ENCODE peak calls at places on chromosomes 2 and 18, in seven cellular contexts. H is SW 1271; G is mammary epithelial cell; M is activated CD4-positive, alpha-beta T cell treated with anti-CD3 and anti-CD28 coated beads, Interleukin-2, amount 50 U/mL, for 1 hour; X is fibroblast of the conjunctiva; L is H9; C is NCI-H2081. E is an unnamed sample.

GRCh38 chr2:85732467-85733120 is 21.2 kb upstream of the ATOH8 start:
- DNase-seq in H (no peak), G (no peak), M (no peak), X (no peak), L (no peak), C (no peak), E (no peak)

GRCh38 chr2:214244847-214245246 is 166.0 kb upstream of the VWC2L start:
- DNase-seq in H (no peak), G (no peak), M (no peak), X (no peak), L (no peak), C (no peak), E (peak; percentile 13)

GRCh38 chr2:2866459-2866858 is 511.2 kb downstream of the EIPR1 start:
- DNase-seq in H (no peak), G (no peak), M (no peak), X (no peak), L (no peak), C (no peak), E (no peak)

GRCh38 chr2:72204782-72205545 is 57.3 kb upstream of the CYP26B1 start:
- DNase-seq in H (no peak), G (no peak), M (no peak), X (no peak), L (no peak), C (no peak), E (no peak)

GRCh38 chr18:62282188-62282629 is 42.9 kb upstream of the TNFRSF11A start:
- DNase-seq in H (no peak), G (peak; percentile 6), M (no peak), X (peak; percentile 56), L (no peak), C (no peak), E (no peak)

GRCh38 chr2:125172181-125172580 is 1147.1 kb downstream of the CNTNAP5 start:
- DNase-seq in H (no peak), G (no peak), M (no peak), X (no peak), L (no peak), C (no peak), E (no peak)

GRCh38 chr18:31646332-31646822 is 38.0 kb downstream of the B4GALT6 start:
- DNase-seq in H (no peak), G (no peak), M (no peak), X (no peak), L (no peak), C (no peak), E (no peak)

GRCh38 chr2:30678410-30679137 is 128.7 kb downstream of the CAPN13 start:
- DNase-seq in H (no peak), G (no peak), M (no peak), X (no peak), L (peak; percentile 21), C (no peak), E (no peak)

GRCh38 chr18:36187138-36187825 is at the start of gene MOCOS:
- DNase-seq in H (peak; percentile 7), G (peak; percentile 77), M (peak; percentile 32), X (peak; percentile 30), L (peak; percentile 85), C (no peak), E (peak; percentile 97)

GRCh38 chr2:11742317-11742701 is 4.1 kb upstream of the LPIN1 start:
- DNase-seq in H (no peak), G (no peak), M (no peak), X (no peak), L (no peak), C (no peak), E (no peak)

GRCh38 chr2:63791387-63791786 is 50.3 kb upstream of the UGP2 start:
- DNase-seq in H (no peak), G (no peak), M (no peak), X (no peak), L (no peak), C (no peak), E (no peak)

GRCh38 chr2:175855794-175856453 is 146.1 kb downstream of the LNPK start:
- DNase-seq in H (no peak), G (peak; percentile 61), M (no peak), X (no peak), L (no peak), C (no peak), E (no peak)

GRCh38 chr2:63053889-63054725 is 3.5 kb downstream of the OTX1 start:
- DNase-seq in H (no peak), G (no peak), M (no peak), X (no peak), L (peak; percentile 90), C (no peak), E (peak; percentile 55)

GRCh38 chr2:95575857-95576256 is 15.9 kb upstream of the TRIM43 start:
- DNase-seq in H (no peak), G (no peak), M (no peak), X (no peak), L (no peak), C (no peak), E (no peak)

GRCh38 chr2:182426915-182427233 is at the start of gene PDE1A:
- DNase-seq in H (no peak), G (no peak), M (no peak), X (no peak), L (no peak), C (no peak), E (no peak)

GRCh38 chr18:23883277-23883790 is 131.2 kb upstream of the TTC39C start:
- DNase-seq in H (no peak), G (peak; percentile 85), M (no peak), X (no peak), L (no peak), C (no peak), E (no peak)

GRCh38 chr2:66578067-66578852 is 143.3 kb downstream of the MEIS1 start:
- DNase-seq in H (no peak), G (no peak), M (no peak), X (no peak), L (peak; percentile 38), C (no peak), E (no peak)

GRCh38 chr2:23691106-23691470 is 235.8 kb downstream of the ATAD2B start:
- DNase-seq in H (no peak), G (no peak), M (no peak), X (no peak), L (no peak), C (no peak), E (no peak)

GRCh38 chr2:3490191-3491158 is 28.9 kb downstream of the ADI1 start:
- DNase-seq in H (no peak), G (no peak), M (no peak), X (no peak), L (peak; percentile 28), C (no peak), E (no peak)

GRCh38 chr2:29097569-29097968 is 17.6 kb upstream of the CLIP4 start:
- DNase-seq in H (no peak), G (no peak), M (no peak), X (no peak), L (no peak), C (no peak), E (no peak)

GRCh38 chr2:64937341-64938230 is 51.6 kb upstream of the SLC1A4 start:
- DNase-seq in H (no peak), G (no peak), M (no peak), X (no peak), L (no peak), C (no peak), E (no peak)

GRCh38 chr2:48983556-48983955 is 170.8 kb downstream of the FSHR start:
- DNase-seq in H (no peak), G (no peak), M (no peak), X (no peak), L (no peak), C (no peak), E (no peak)

GRCh38 chr2:74947703-74948102 is 10.7 kb upstream of the POLE4 start:
- DNase-seq in H (no peak), G (no peak), M (no peak), X (no peak), L (peak; percentile 75), C (no peak), E (peak; percentile 47)

GRCh38 chr2:217741381-217741955 is 261.3 kb downstream of the TNS1 start:
- DNase-seq in H (no peak), G (no peak), M (no peak), X (no peak), L (no peak), C (no peak), E (no peak)

GRCh38 chr2:232491139-232491780 is 3.6 kb upstream of the ECEL1 start:
- DNase-seq in H (no peak), G (no peak), M (no peak), X (no peak), L (peak; percentile 22), C (no peak), E (no peak)